ENCODE peak calls at places on chromosomes 16 and 17, in seven cellular contexts. One of them, this sample, is unnamed.

GRCh38 chr17:64767269-64767997 is 105.3 kb upstream of the SMURF2 start:
- DNase-seq in head of caudate nucleus: no peak
- DNase-seq in NCI-H1417: no peak
- DNase-seq in fibroblast of the conjunctiva: no peak
- DNase-seq in psoas muscle: peak
- DNase-seq in NCI-H1105 treated with DMSO at 0.1 percent for 48 hours: no peak
- DNase-seq in Panc1: no peak
- DNase-seq in this sample: no peak

GRCh38 chr17:45404870-45405249 is 27.8 kb downstream of the ARHGAP27 start:
- DNase-seq in head of caudate nucleus: no peak
- DNase-seq in NCI-H1417: no peak
- DNase-seq in fibroblast of the conjunctiva: no peak
- DNase-seq in psoas muscle: no peak
- DNase-seq in NCI-H1105 treated with DMSO at 0.1 percent for 48 hours: no peak
- DNase-seq in Panc1: no peak
- DNase-seq in this sample: no peak

GRCh38 chr16:81552743-81553079 is 108.1 kb downstream of the CMIP start:
- DNase-seq in head of caudate nucleus: no peak
- DNase-seq in NCI-H1417: no peak
- DNase-seq in fibroblast of the conjunctiva: no peak
- DNase-seq in psoas muscle: no peak
- DNase-seq in NCI-H1105 treated with DMSO at 0.1 percent for 48 hours: no peak
- DNase-seq in Panc1: no peak
- DNase-seq in this sample: no peak

GRCh38 chr16:81493755-81494433 is 49.3 kb downstream of the CMIP start:
- DNase-seq in head of caudate nucleus: no peak
- DNase-seq in NCI-H1417: peak
- DNase-seq in fibroblast of the conjunctiva: peak
- DNase-seq in psoas muscle: peak
- DNase-seq in NCI-H1105 treated with DMSO at 0.1 percent for 48 hours: no peak
- DNase-seq in Panc1: peak
- DNase-seq in this sample: no peak

GRCh38 chr16:90047714-90048346 is 28.6 kb upstream of the DBNDD1 start:
- DNase-seq in head of caudate nucleus: no peak
- DNase-seq in NCI-H1417: no peak
- DNase-seq in fibroblast of the conjunctiva: no peak
- DNase-seq in psoas muscle: peak
- DNase-seq in NCI-H1105 treated with DMSO at 0.1 percent for 48 hours: no peak
- DNase-seq in Panc1: no peak
- DNase-seq in this sample: no peak

GRCh38 chr16:69130461-69130860 is 1.9 kb downstream of the CHTF8 start:
- DNase-seq in head of caudate nucleus: no peak
- DNase-seq in NCI-H1417: no peak
- DNase-seq in fibroblast of the conjunctiva: no peak
- DNase-seq in psoas muscle: no peak
- DNase-seq in NCI-H1105 treated with DMSO at 0.1 percent for 48 hours: no peak
- DNase-seq in Panc1: no peak
- DNase-seq in this sample: no peak

GRCh38 chr17:45428954-45429337 is 3.7 kb downstream of the ARHGAP27 start:
- DNase-seq in head of caudate nucleus: peak
- DNase-seq in NCI-H1417: no peak
- DNase-seq in fibroblast of the conjunctiva: no peak
- DNase-seq in psoas muscle: peak
- DNase-seq in NCI-H1105 treated with DMSO at 0.1 percent for 48 hours: no peak
- DNase-seq in Panc1: no peak
- DNase-seq in this sample: peak

GRCh38 chr16:85923153-85924021 is 24.4 kb downstream of the IRF8 start:
- DNase-seq in head of caudate nucleus: no peak
- DNase-seq in NCI-H1417: no peak
- DNase-seq in fibroblast of the conjunctiva: peak
- DNase-seq in psoas muscle: no peak
- DNase-seq in NCI-H1105 treated with DMSO at 0.1 percent for 48 hours: no peak
- DNase-seq in Panc1: no peak
- DNase-seq in this sample: no peak

GRCh38 chr16:35911899-35912298 is 2452.5 kb downstream of the TP53TG3F start:
- DNase-seq in head of caudate nucleus: no peak
- DNase-seq in NCI-H1417: no peak
- DNase-seq in fibroblast of the conjunctiva: no peak
- DNase-seq in psoas muscle: no peak
- DNase-seq in NCI-H1105 treated with DMSO at 0.1 percent for 48 hours: no peak
- DNase-seq in Panc1: no peak
- DNase-seq in this sample: no peak

GRCh38 chr16:72921620-72922019 is 126.3 kb downstream of the ZFHX3 start:
- DNase-seq in head of caudate nucleus: peak
- DNase-seq in NCI-H1417: peak
- DNase-seq in fibroblast of the conjunctiva: no peak
- DNase-seq in psoas muscle: no peak
- DNase-seq in NCI-H1105 treated with DMSO at 0.1 percent for 48 hours: peak
- DNase-seq in Panc1: no peak
- DNase-seq in this sample: no peak

GRCh38 chr17:69144621-69145255 is 3.0 kb upstream of the ABCA6 start:
- DNase-seq in head of caudate nucleus: no peak
- DNase-seq in NCI-H1417: no peak
- DNase-seq in fibroblast of the conjunctiva: no peak
- DNase-seq in psoas muscle: no peak
- DNase-seq in NCI-H1105 treated with DMSO at 0.1 percent for 48 hours: no peak
- DNase-seq in Panc1: no peak
- DNase-seq in this sample: no peak

GRCh38 chr16:47916266-47916665 is 239.5 kb downstream of the ABCC12 start:
- DNase-seq in head of caudate nucleus: no peak
- DNase-seq in NCI-H1417: no peak
- DNase-seq in fibroblast of the conjunctiva: no peak
- DNase-seq in psoas muscle: no peak
- DNase-seq in NCI-H1105 treated with DMSO at 0.1 percent for 48 hours: no peak
- DNase-seq in Panc1: no peak
- DNase-seq in this sample: no peak

GRCh38 chr17:35765086-35765710 is 4.5 kb downstream of the C17orf50 start:
- DNase-seq in head of caudate nucleus: no peak
- DNase-seq in NCI-H1417: no peak
- DNase-seq in fibroblast of the conjunctiva: no peak
- DNase-seq in psoas muscle: no peak
- DNase-seq in NCI-H1105 treated with DMSO at 0.1 percent for 48 hours: no peak
- DNase-seq in Panc1: no peak
- DNase-seq in this sample: no peak

GRCh38 chr17:57021226-57021940 is 43.5 kb downstream of the SCPEP1 start:
- DNase-seq in head of caudate nucleus: no peak
- DNase-seq in NCI-H1417: peak
- DNase-seq in fibroblast of the conjunctiva: no peak
- DNase-seq in psoas muscle: no peak
- DNase-seq in NCI-H1105 treated with DMSO at 0.1 percent for 48 hours: no peak
- DNase-seq in Panc1: peak
- DNase-seq in this sample: no peak

GRCh38 chr17:72177738-72178137 is 56.9 kb downstream of the SOX9 start:
- DNase-seq in head of caudate nucleus: no peak
- DNase-seq in NCI-H1417: no peak
- DNase-seq in fibroblast of the conjunctiva: no peak
- DNase-seq in psoas muscle: no peak
- DNase-seq in NCI-H1105 treated with DMSO at 0.1 percent for 48 hours: no peak
- DNase-seq in Panc1: no peak
- DNase-seq in this sample: no peak

GRCh38 chr17:13520899-13521572 is 80.7 kb downstream of the HS3ST3A1 start:
- DNase-seq in head of caudate nucleus: no peak
- DNase-seq in NCI-H1417: no peak
- DNase-seq in fibroblast of the conjunctiva: peak
- DNase-seq in psoas muscle: no peak
- DNase-seq in NCI-H1105 treated with DMSO at 0.1 percent for 48 hours: no peak
- DNase-seq in Panc1: no peak
- DNase-seq in this sample: no peak

GRCh38 chr17:33284022-33284421 is 9.1 kb downstream of the ASIC2 start:
- DNase-seq in head of caudate nucleus: no peak
- DNase-seq in NCI-H1417: no peak
- DNase-seq in fibroblast of the conjunctiva: peak
- DNase-seq in psoas muscle: no peak
- DNase-seq in NCI-H1105 treated with DMSO at 0.1 percent for 48 hours: peak
- DNase-seq in Panc1: peak
- DNase-seq in this sample: no peak

GRCh38 chr17:56918916-56919315 is 5.1 kb upstream of the TRIM25 start:
- DNase-seq in head of caudate nucleus: no peak
- DNase-seq in NCI-H1417: no peak
- DNase-seq in fibroblast of the conjunctiva: no peak
- DNase-seq in psoas muscle: no peak
- DNase-seq in NCI-H1105 treated with DMSO at 0.1 percent for 48 hours: no peak
- DNase-seq in Panc1: no peak
- DNase-seq in this sample: no peak

GRCh38 chr17:63722403-63722802 is 19.2 kb downstream of the STRADA start:
- DNase-seq in head of caudate nucleus: no peak
- DNase-seq in NCI-H1417: no peak
- DNase-seq in fibroblast of the conjunctiva: no peak
- DNase-seq in psoas muscle: no peak
- DNase-seq in NCI-H1105 treated with DMSO at 0.1 percent for 48 hours: no peak
- DNase-seq in Panc1: no peak
- DNase-seq in this sample: no peak

GRCh38 chr17:73103661-73104335 is 11.3 kb upstream of the SLC39A11 start:
- DNase-seq in head of caudate nucleus: no peak
- DNase-seq in NCI-H1417: no peak
- DNase-seq in fibroblast of the conjunctiva: no peak
- DNase-seq in psoas muscle: no peak
- DNase-seq in NCI-H1105 treated with DMSO at 0.1 percent for 48 hours: no peak
- DNase-seq in Panc1: no peak
- DNase-seq in this sample: no peak

GRCh38 chr16:297832-298231 is 14.9 kb downstream of the PDIA2 start:
- DNase-seq in head of caudate nucleus: no peak
- DNase-seq in NCI-H1417: no peak
- DNase-seq in fibroblast of the conjunctiva: no peak
- DNase-seq in psoas muscle: no peak
- DNase-seq in NCI-H1105 treated with DMSO at 0.1 percent for 48 hours: no peak
- DNase-seq in Panc1: no peak
- DNase-seq in this sample: no peak

GRCh38 chr16:87330257-87330624 is 13.0 kb upstream of the C16orf95 start:
- DNase-seq in head of caudate nucleus: no peak
- DNase-seq in NCI-H1417: no peak
- DNase-seq in fibroblast of the conjunctiva: no peak
- DNase-seq in psoas muscle: peak
- DNase-seq in NCI-H1105 treated with DMSO at 0.1 percent for 48 hours: no peak
- DNase-seq in Panc1: no peak
- DNase-seq in this sample: peak

GRCh38 chr16:67016143-67016542 is 12.8 kb upstream of the CBFB start:
- DNase-seq in head of caudate nucleus: no peak
- DNase-seq in NCI-H1417: no peak
- DNase-seq in fibroblast of the conjunctiva: no peak
- DNase-seq in psoas muscle: no peak
- DNase-seq in NCI-H1105 treated with DMSO at 0.1 percent for 48 hours: no peak
- DNase-seq in Panc1: no peak
- DNase-seq in this sample: peak

GRCh38 chr17:57811633-57812280 is 38.1 kb downstream of the MRPS23 start:
- DNase-seq in head of caudate nucleus: no peak
- DNase-seq in NCI-H1417: no peak
- DNase-seq in fibroblast of the conjunctiva: no peak
- DNase-seq in psoas muscle: no peak
- DNase-seq in NCI-H1105 treated with DMSO at 0.1 percent for 48 hours: peak
- DNase-seq in Panc1: no peak
- DNase-seq in this sample: no peak

GRCh38 chr17:40471856-40472732 is 28.8 kb downstream of the IGFBP4 start:
- DNase-seq in head of caudate nucleus: no peak
- DNase-seq in NCI-H1417: no peak
- DNase-seq in fibroblast of the conjunctiva: no peak
- DNase-seq in psoas muscle: no peak
- DNase-seq in NCI-H1105 treated with DMSO at 0.1 percent for 48 hours: no peak
- DNase-seq in Panc1: no peak
- DNase-seq in this sample: no peak

GRCh38 chr16:57642368-57643135 is 14.1 kb downstream of the ADGRG1 start:
- DNase-seq in head of caudate nucleus: no peak
- DNase-seq in NCI-H1417: no peak
- DNase-seq in fibroblast of the conjunctiva: no peak
- DNase-seq in psoas muscle: no peak
- DNase-seq in NCI-H1105 treated with DMSO at 0.1 percent for 48 hours: no peak
- DNase-seq in Panc1: no peak
- DNase-seq in this sample: no peak

GRCh38 chr16:70694517-70695218 is 8.8 kb upstream of the MTSS2 start:
- DNase-seq in head of caudate nucleus: no peak
- DNase-seq in NCI-H1417: no peak
- DNase-seq in fibroblast of the conjunctiva: no peak
- DNase-seq in psoas muscle: peak
- DNase-seq in NCI-H1105 treated with DMSO at 0.1 percent for 48 hours: no peak
- DNase-seq in Panc1: no peak
- DNase-seq in this sample: no peak